ENCODE peak calls at places on chromosome 22, in eight cellular contexts. V is GM12891; B is fibroblast of lung; K is CD8-positive, alpha-beta T cell; Y is GOT3; N is Peyer's patch; E is left ventricle myocardium inferior; D is fibroblast of the conjunctiva. U is an unnamed sample.

GRCh38 chr22:48373626-48374173 is 1454.0 kb downstream of the BRD1 start:
- DNase-seq in V (no peak), B (no peak), K (no peak), Y (no peak), N (peak), E (no peak), D (no peak), U (no peak)

GRCh38 chr22:38890377-38890776 is 18.4 kb upstream of the CBX6 start:
- DNase-seq in V (no peak), B (no peak), K (no peak), Y (no peak), N (no peak), E (no peak), D (no peak), U (no peak)

GRCh38 chr22:36406721-36407120 is 19.0 kb upstream of the MYH9 start:
- DNase-seq in V (no peak), B (no peak), K (no peak), Y (no peak), N (no peak), E (no peak), D (no peak), U (no peak)

GRCh38 chr22:49728566-49729271 is 99.0 kb downstream of the BRD1 start:
- DNase-seq in V (no peak), B (no peak), K (no peak), Y (no peak), N (no peak), E (peak), D (no peak), U (no peak)

GRCh38 chr22:41812805-41813545 is 12.5 kb downstream of the CCDC134 start:
- DNase-seq in V (no peak), B (no peak), K (no peak), Y (no peak), N (no peak), E (no peak), D (no peak), U (no peak)

GRCh38 chr22:30196141-30196866 is 50.3 kb downstream of the LIF start:
- DNase-seq in V (no peak), B (peak), K (peak), Y (peak), N (peak), E (peak), D (peak), U (peak)

GRCh38 chr22:24706050-24706449 is 68.5 kb downstream of the PIWIL3 start:
- DNase-seq in V (no peak), B (no peak), K (no peak), Y (no peak), N (no peak), E (no peak), D (no peak), U (no peak)

GRCh38 chr22:29633514-29634312 is 30.3 kb downstream of the NF2 start:
- DNase-seq in V (no peak), B (no peak), K (no peak), Y (no peak), N (no peak), E (no peak), D (no peak), U (no peak)

GRCh38 chr22:30697975-30698374 is 3.3 kb downstream of the OSBP2 start:
- DNase-seq in V (no peak), B (no peak), K (no peak), Y (no peak), N (no peak), E (no peak), D (no peak), U (no peak)

GRCh38 chr22:20245577-20246367 is 22.3 kb downstream of the RTN4R start:
- DNase-seq in V (no peak), B (no peak), K (no peak), Y (no peak), N (no peak), E (no peak), D (no peak), U (no peak)

GRCh38 chr22:37739611-37740049 is 42.8 kb downstream of the TRIOBP start:
- DNase-seq in V (no peak), B (no peak), K (no peak), Y (no peak), N (no peak), E (peak), D (no peak), U (no peak)

GRCh38 chr22:20567993-20568417 is 60.6 kb downstream of the MED15 start:
- DNase-seq in V (no peak), B (peak), K (no peak), Y (no peak), N (no peak), E (peak), D (peak), U (no peak)

GRCh38 chr22:19527321-19527721 is 3.1 kb upstream of the CLDN5 start:
- DNase-seq in V (no peak), B (no peak), K (no peak), Y (no peak), N (peak), E (no peak), D (no peak), U (no peak)

GRCh38 chr22:48267681-48268080 is 1505.2 kb downstream of the TBC1D22A start:
- DNase-seq in V (no peak), B (no peak), K (no peak), Y (no peak), N (no peak), E (no peak), D (no peak), U (no peak)

GRCh38 chr22:24730864-24731263 is 43.7 kb downstream of the PIWIL3 start:
- DNase-seq in V (no peak), B (no peak), K (no peak), Y (no peak), N (no peak), E (no peak), D (no peak), U (no peak)

GRCh38 chr22:49789289-49790141 is 38.2 kb downstream of the BRD1 start:
- DNase-seq in V (no peak), B (peak), K (peak), Y (no peak), N (peak), E (peak), D (no peak), U (no peak)

GRCh38 chr22:22071455-22071854 is 88.9 kb upstream of the TOP3B start:
- DNase-seq in V (no peak), B (no peak), K (no peak), Y (no peak), N (no peak), E (no peak), D (no peak), U (no peak)

GRCh38 chr22:26450453-26451185 is 21.6 kb downstream of the ASPHD2 start:
- DNase-seq in V (no peak), B (no peak), K (no peak), Y (no peak), N (no peak), E (no peak), D (no peak), U (no peak)

GRCh38 chr22:20569059-20570058 is 61.9 kb downstream of the MED15 start:
- DNase-seq in V (no peak), B (peak), K (peak), Y (no peak), N (peak), E (peak), D (peak), U (peak)

GRCh38 chr22:35591696-35592417 is 25.3 kb downstream of the MB start:
- DNase-seq in V (no peak), B (no peak), K (no peak), Y (no peak), N (no peak), E (no peak), D (no peak), U (no peak)

GRCh38 chr22:30582788-30583575 is 8.5 kb upstream of the GAL3ST1 start:
- DNase-seq in V (no peak), B (no peak), K (no peak), Y (no peak), N (no peak), E (no peak), D (no peak), U (no peak)

GRCh38 chr22:26656896-26657851 is at the start of gene MIAT:
- DNase-seq in V (peak), B (no peak), K (peak), Y (no peak), N (peak), E (no peak), D (no peak), U (no peak)

GRCh38 chr22:24505337-24505736 is 10.2 kb downstream of the UPB1 start:
- DNase-seq in V (no peak), B (no peak), K (no peak), Y (no peak), N (no peak), E (no peak), D (no peak), U (no peak)

GRCh38 chr22:19997561-19998231 is 18.9 kb downstream of the ARVCF start:
- DNase-seq in V (no peak), B (no peak), K (no peak), Y (no peak), N (no peak), E (no peak), D (no peak), U (no peak)

GRCh38 chr22:41334951-41335635 is 33.8 kb downstream of the ZC3H7B start:
- DNase-seq in V (no peak), B (no peak), K (no peak), Y (no peak), N (no peak), E (no peak), D (no peak), U (no peak)

GRCh38 chr22:17770180-17771077 is 3.8 kb downstream of the BID start:
- DNase-seq in V (no peak), B (no peak), K (no peak), Y (no peak), N (no peak), E (no peak), D (no peak), U (no peak)

GRCh38 chr22:29251265-29251664 is 16.5 kb downstream of the RHBDD3 start:
- DNase-seq in V (no peak), B (no peak), K (no peak), Y (no peak), N (no peak), E (no peak), D (no peak), U (no peak)

GRCh38 chr22:45966320-45966891 is 10.6 kb downstream of the WNT7B start:
- DNase-seq in V (no peak), B (no peak), K (no peak), Y (no peak), N (no peak), E (no peak), D (no peak), U (no peak)

GRCh38 chr22:17120281-17120680 is 879 bp downstream of the TMEM121B start:
- DNase-seq in V (peak), B (peak), K (peak), Y (no peak), N (peak), E (peak), D (no peak), U (no peak)

GRCh38 chr22:29310863-29311339 is 4.5 kb downstream of the GAS2L1 start:
- DNase-seq in V (peak), B (peak), K (peak), Y (peak), N (peak), E (peak), D (peak), U (peak)